ENCODE peak calls at places on chromosomes 13 and 19, in six cellular contexts. L is AG04450; H is ascending aorta; M is CD4-positive, CD25-positive, alpha-beta regulatory T cell; I is astrocyte; S is PC-9. V is an unnamed sample.

GRCh38 chr19:46697142-46697960 is 19.6 kb downstream of the PRKD2 start:
- DNase-seq in I (peak; percentile 23), S (no peak), M (no peak), L (no peak), H (no peak), V (peak; percentile 98)

GRCh38 chr13:45224181-45224580 is 23.3 kb upstream of the KCTD4 start:
- DNase-seq in M (no peak), S (no peak), L (no peak), H (no peak), I (peak; percentile 36), V (peak; percentile 48)

GRCh38 chr19:31255174-31255862 is 93.9 kb downstream of the TSHZ3 start:
- DNase-seq in I (no peak), L (no peak), S (no peak), H (no peak), M (no peak), V (no peak)

GRCh38 chr19:13110099-13110610 is 6.4 kb downstream of the TRMT1 start:
- DNase-seq in I (no peak), L (no peak), S (no peak), M (no peak), H (no peak), V (peak; percentile 36)

GRCh38 chr13:70080030-70080429 is 27.6 kb upstream of the ATXN8OS start:
- DNase-seq in L (no peak), I (no peak), S (no peak), H (no peak), M (no peak), V (no peak)

GRCh38 chr19:10699650-10700335 is 1.4 kb upstream of the QTRT1 start:
- DNase-seq in M (peak; percentile 65), S (peak; percentile 55), L (peak; percentile 23), H (no peak), I (peak; percentile 12), V (peak; percentile 95)

GRCh38 chr13:32039488-32040013 is 8.0 kb downstream of the FRY start:
- DNase-seq in L (no peak), H (no peak), S (no peak), M (no peak), I (no peak), V (no peak)

GRCh38 chr19:52786078-52786463 is 520 bp downstream of the ZNF600 start:
- DNase-seq in I (no peak), H (no peak), S (peak; percentile 30), M (no peak), L (no peak), V (no peak)

GRCh38 chr19:32691952-32692726 is 518 bp downstream of the NUDT19 start:
- DNase-seq in I (peak; percentile 73), H (no peak), M (peak; percentile 53), L (no peak), S (peak; percentile 60), V (peak; percentile 93)

GRCh38 chr19:18895828-18896341 is at the start of gene CERS1:
- DNase-seq in I (no peak), S (no peak), H (no peak), M (no peak), L (no peak), V (peak; percentile 94)

GRCh38 chr19:28744943-28745342 is 468.0 kb downstream of the UQCRFS1 start:
- DNase-seq in H (no peak), M (no peak), I (no peak), S (no peak), L (no peak), V (no peak)

GRCh38 chr13:100131863-100132574 is 43.1 kb downstream of the PCCA start:
- DNase-seq in H (no peak), L (peak; percentile 23), M (no peak), I (peak; percentile 95), S (no peak), V (peak; percentile 94)

GRCh38 chr13:46759861-46760260 is 37.1 kb downstream of the ESD start:
- DNase-seq in M (no peak), I (no peak), L (no peak), H (no peak), S (no peak), V (no peak)

GRCh38 chr19:49801966-49802661 is 11.0 kb downstream of the FUZ start:
- DNase-seq in L (peak; percentile 74), I (peak; percentile 73), S (no peak), M (no peak), H (peak; percentile 32), V (peak; percentile 100)

GRCh38 chr19:43778651-43779050 is 2.1 kb downstream of the KCNN4 start:
- DNase-seq in L (no peak), I (no peak), H (no peak), S (no peak), M (no peak), V (peak; percentile 75)

GRCh38 chr19:21838646-21839045 is 2.7 kb upstream of the ZNF43 start:
- DNase-seq in M (no peak), L (no peak), S (no peak), I (peak; percentile 14), H (no peak), V (no peak)

GRCh38 chr13:95124959-95125358 is 176.3 kb downstream of the ABCC4 start:
- DNase-seq in S (no peak), H (no peak), I (no peak), L (no peak), M (no peak), V (no peak)

GRCh38 chr13:27967203-27967735 is 1.8 kb downstream of the CDX2 start:
- DNase-seq in S (no peak), L (no peak), M (no peak), I (no peak), H (no peak), V (peak; percentile 67)

GRCh38 chr13:45445053-45445452 is 19.7 kb upstream of the COG3 start:
- DNase-seq in I (no peak), M (no peak), L (no peak), S (no peak), H (no peak), V (no peak)

GRCh38 chr13:66577358-66577757 is 652.8 kb downstream of the PCDH9 start:
- DNase-seq in S (no peak), H (no peak), M (no peak), L (no peak), I (no peak), V (no peak)

GRCh38 chr13:39734952-39735351 is 79.5 kb downstream of the COG6 start:
- DNase-seq in S (no peak), L (no peak), M (no peak), H (no peak), I (no peak), V (no peak)

GRCh38 chr13:112961457-112962369 is 7.3 kb upstream of the MCF2L start:
- DNase-seq in I (no peak), L (no peak), M (no peak), H (no peak), S (no peak), V (peak; percentile 74)

GRCh38 chr13:74129500-74130144 is 4.6 kb downstream of the KLF12 start:
- DNase-seq in L (no peak), H (no peak), S (peak; percentile 3), I (no peak), M (peak; percentile 56), V (no peak)

GRCh38 chr13:94596575-94596971 is 621 bp upstream of the TGDS start:
- DNase-seq in S (no peak), M (no peak), L (no peak), H (no peak), I (no peak), V (no peak)

GRCh38 chr13:112170823-112171569 is 104.0 kb downstream of the SOX1 start:
- DNase-seq in I (no peak), M (no peak), H (no peak), S (no peak), L (no peak), V (no peak)

GRCh38 chr19:55993492-55993891 is 6.9 kb downstream of the NLRP5 start:
- DNase-seq in L (no peak), M (no peak), H (no peak), S (no peak), I (no peak), V (no peak)

GRCh38 chr19:38362076-38362945 is 12.1 kb upstream of the PSMD8 start:
- DNase-seq in M (peak; percentile 29), H (peak; percentile 39), L (no peak), I (peak; percentile 29), S (peak; percentile 83), V (peak; percentile 95)

GRCh38 chr13:114234266-114234644 is 442 bp upstream of the CDC16 start:
- DNase-seq in I (no peak), H (no peak), L (no peak), M (no peak), S (no peak), V (peak; percentile 61)
- H3K4me3 ChIP-seq in I (peak overlapping the region; percentile 92), H (peak overlapping the region; percentile 91), L (peak overlapping the region; percentile 91), M (peak overlapping the region; percentile 41), S (peak overlapping the region; percentile 89), V (peak overlapping the region; percentile 81)

GRCh38 chr19:1169921-1170885 is 3.9 kb downstream of the SBNO2 start:
- DNase-seq in M (no peak), H (no peak), S (peak; percentile 79), I (peak; percentile 51), L (peak; percentile 93), V (peak; percentile 86)
- H3K27ac ChIP-seq in M (no peak overlapping the region), H (no peak overlapping the region), S (peak overlapping the region; percentile 84), I (no peak overlapping the region), L (peak overlapping the region; percentile 96), V (peak overlapping the region; percentile 91)

DNA sequence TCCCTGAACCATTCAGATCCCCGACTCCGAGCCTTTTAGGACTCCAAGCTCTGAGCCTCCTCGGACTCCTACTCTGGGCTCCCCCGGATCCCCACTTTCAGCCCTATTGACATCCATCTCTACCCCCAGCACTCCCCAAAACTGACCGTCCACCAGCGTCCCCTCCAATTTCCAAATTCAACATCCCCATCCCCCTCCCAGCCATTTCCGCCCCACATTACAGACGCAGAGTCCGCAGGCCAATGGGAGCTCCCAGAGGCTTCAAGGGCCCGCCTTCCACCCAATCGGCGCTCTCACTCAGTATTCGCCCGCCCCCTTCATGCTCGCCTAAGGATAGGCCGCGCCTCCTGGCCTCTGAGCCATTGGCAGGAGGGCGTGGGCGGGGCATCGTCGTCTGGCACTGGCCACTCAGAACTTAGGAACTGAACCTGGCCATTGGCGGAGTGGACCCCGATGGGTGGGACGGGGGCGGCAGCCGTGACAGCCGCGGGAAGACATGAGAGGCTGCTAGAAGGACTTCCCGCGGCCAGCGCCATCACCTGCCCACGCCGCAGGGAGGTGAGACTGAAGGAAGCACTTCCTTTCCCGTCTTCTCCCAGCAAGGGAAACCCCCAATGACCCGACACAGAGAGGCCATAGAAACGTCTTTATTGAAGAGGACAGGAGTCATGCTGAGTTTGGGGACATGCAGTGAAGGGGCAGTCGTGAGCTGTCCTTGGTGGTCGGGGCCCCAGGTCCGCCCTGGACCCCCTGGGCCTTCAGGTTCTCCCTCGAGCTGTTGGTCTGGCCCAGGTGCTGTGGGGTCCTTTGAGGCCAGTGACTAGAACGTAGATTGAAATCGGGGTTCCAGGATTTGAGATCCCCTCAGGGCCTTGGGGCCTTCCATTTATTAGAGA is at the start of gene ALKBH6:
- DNase-seq in M (peak; percentile 98), H (peak; percentile 99), I (peak; percentile 95), L (peak; percentile 93), S (peak; percentile 99), V (peak; percentile 100)
- H3K4me3 ChIP-seq in M (peak within 1 kb of the TSS; percentile 90), H (peak within 1 kb of the TSS; percentile 76), I (peak within 1 kb of the TSS; percentile 98), L (peak within 1 kb of the TSS; percentile 89), S (peak within 1 kb of the TSS; percentile 70), V (peak within 1 kb of the TSS; percentile 97)

GRCh38 chr19:40610396-40611064 is 9.4 kb downstream of the LTBP4 start:
- DNase-seq in S (no peak), M (peak; percentile 79), L (no peak), I (no peak), H (no peak), V (peak; percentile 90)

GRCh38 chr19:40608957-40609356 is 7.8 kb downstream of the LTBP4 start:
- DNase-seq in I (no peak), H (no peak), S (no peak), M (no peak), L (no peak), V (peak; percentile 77)

GRCh38 chr19:40609561-40610395 is 8.6 kb downstream of the LTBP4 start:
- DNase-seq in S (peak; percentile 95), M (peak; percentile 85), H (peak; percentile 44), L (no peak), I (peak; percentile 48), V (peak; percentile 100)

GRCh38 chr19:40607311-40607871 is 6.2 kb downstream of the LTBP4 start:
- DNase-seq in M (no peak), H (no peak), L (no peak), S (peak; percentile 52), I (no peak), V (peak; percentile 66)

GRCh38 chr19:40607898-40608621 is 6.9 kb downstream of the LTBP4 start:
- DNase-seq in I (no peak), H (no peak), L (no peak), S (no peak), M (no peak), V (peak; percentile 90)
- H3K27ac ChIP-seq in I (no peak overlapping the region), H (peak overlapping the region; percentile 29), L (no peak overlapping the region), S (no peak overlapping the region), M (no peak overlapping the region), V (no peak overlapping the region)

V was measured in osteoblast.